ENCODE peak calls at places on chromosomes 5 and 9, in six cellular contexts. Y is CD8-positive, alpha-beta T cell; D is left ventricle myocardium inferior; V is PC-9; O is neuronal stem cell; J is fibroblast of mammary gland. E is an unnamed sample.

GRCh38 chr5:181205735-181206401 is 872 bp upstream of the TRIM7 start:
- DNase-seq in Y (no peak), D (no peak), V (no peak), O (no peak), J (no peak), E (no peak)

GRCh38 chr5:84393969-84394368 is 9.3 kb upstream of the EDIL3 start:
- DNase-seq in Y (no peak), D (no peak), V (peak), O (no peak), J (peak), E (no peak)

GRCh38 chr9:131625848-131626670 is 80.7 kb downstream of the PRRT1B start:
- DNase-seq in Y (no peak), D (no peak), V (no peak), O (no peak), J (no peak), E (no peak)

GRCh38 chr5:138033275-138033808 is 463 bp upstream of the FAM13B start:
- DNase-seq in Y (no peak), D (no peak), V (no peak), O (no peak), J (no peak), E (peak)

GRCh38 chr9:2234371-2234893 is 219.3 kb downstream of the SMARCA2 start:
- DNase-seq in Y (no peak), D (no peak), V (no peak), O (no peak), J (no peak), E (no peak)

GRCh38 chr5:81408496-81408895 is 14.6 kb upstream of the ACOT12 start:
- DNase-seq in Y (no peak), D (no peak), V (no peak), O (no peak), J (no peak), E (no peak)

GRCh38 chr5:124059200-124059599 is 547.2 kb downstream of the CSNK1G3 start:
- DNase-seq in Y (no peak), D (no peak), V (no peak), O (no peak), J (peak), E (no peak)

GRCh38 chr5:107469485-107469884 is 201.3 kb downstream of the EFNA5 start:
- DNase-seq in Y (no peak), D (no peak), V (peak), O (no peak), J (peak), E (peak)

GRCh38 chr9:135554718-135555117 is 6.8 kb upstream of the PAEP start:
- DNase-seq in Y (no peak), D (no peak), V (peak), O (no peak), J (no peak), E (no peak)

GRCh38 chr5:150142800-150143724 is 12.6 kb downstream of the PDGFRB start:
- DNase-seq in Y (no peak), D (peak), V (peak), O (no peak), J (peak), E (no peak)

GRCh38 chr5:109455598-109456096 is 45.9 kb upstream of the PJA2 start:
- DNase-seq in Y (no peak), D (no peak), V (peak), O (no peak), J (peak), E (no peak)

GRCh38 chr5:99054972-99055371 is 126.2 kb upstream of the CHD1 start:
- DNase-seq in Y (no peak), D (no peak), V (no peak), O (no peak), J (no peak), E (no peak)

GRCh38 chr5:174725991-174726601 is 1.7 kb downstream of the MSX2 start:
- DNase-seq in Y (no peak), D (no peak), V (no peak), O (no peak), J (no peak), E (no peak)

GRCh38 chr5:177103523-177104253 is 17.0 kb downstream of the FGFR4 start:
- DNase-seq in Y (no peak), D (no peak), V (no peak), O (no peak), J (peak), E (no peak)

GRCh38 chr9:125410522-125410894 is 148.9 kb downstream of the GAPVD1 start:
- DNase-seq in Y (no peak), D (no peak), V (no peak), O (no peak), J (no peak), E (no peak)

GRCh38 chr9:125409217-125409636 is 147.6 kb downstream of the GAPVD1 start:
- DNase-seq in Y (no peak), D (no peak), V (no peak), O (no peak), J (peak), E (no peak)

GRCh38 chr9:125411171-125411756 is 149.6 kb downstream of the GAPVD1 start:
- DNase-seq in Y (no peak), D (no peak), V (no peak), O (no peak), J (no peak), E (no peak)

GRCh38 chr9:125407974-125408900 is 146.6 kb downstream of the GAPVD1 start:
- DNase-seq in Y (peak), D (peak), V (no peak), O (peak), J (peak), E (peak)

GRCh38 chr9:125409637-125410521 is 148.3 kb downstream of the GAPVD1 start:
- DNase-seq in Y (no peak), D (no peak), V (peak), O (no peak), J (peak), E (peak)
- H3K4me3 ChIP-seq in Y (no peak), D (no peak), V (peak), O (no peak), J (no peak), E (no peak)

GRCh38 chr5:78624992-78625391 is 23.6 kb downstream of the LHFPL2 start:
- DNase-seq in Y (no peak), D (no peak), V (no peak), O (no peak), J (no peak), E (no peak)
- H3K4me3 ChIP-seq in Y (no peak), D (no peak), V (no peak), O (no peak), J (no peak), E (no peak)

GRCh38 chr9:96557921-96558320 is 61.7 kb downstream of the CDC14B start:
- DNase-seq in Y (no peak), D (no peak), V (no peak), O (no peak), J (no peak), E (no peak)

GRCh38 chr9:96554801-96555566 is 64.7 kb downstream of the CDC14B start:
- DNase-seq in Y (no peak), D (no peak), V (no peak), O (no peak), J (peak), E (no peak)

GRCh38 chr9:96556701-96557461 is 62.8 kb downstream of the CDC14B start:
- DNase-seq in Y (no peak), D (peak), V (no peak), O (no peak), J (peak), E (no peak)

GRCh38 chr9:96554326-96554725 is 65.3 kb downstream of the CDC14B start:
- DNase-seq in Y (no peak), D (no peak), V (no peak), O (no peak), J (peak), E (no peak)

DNA sequence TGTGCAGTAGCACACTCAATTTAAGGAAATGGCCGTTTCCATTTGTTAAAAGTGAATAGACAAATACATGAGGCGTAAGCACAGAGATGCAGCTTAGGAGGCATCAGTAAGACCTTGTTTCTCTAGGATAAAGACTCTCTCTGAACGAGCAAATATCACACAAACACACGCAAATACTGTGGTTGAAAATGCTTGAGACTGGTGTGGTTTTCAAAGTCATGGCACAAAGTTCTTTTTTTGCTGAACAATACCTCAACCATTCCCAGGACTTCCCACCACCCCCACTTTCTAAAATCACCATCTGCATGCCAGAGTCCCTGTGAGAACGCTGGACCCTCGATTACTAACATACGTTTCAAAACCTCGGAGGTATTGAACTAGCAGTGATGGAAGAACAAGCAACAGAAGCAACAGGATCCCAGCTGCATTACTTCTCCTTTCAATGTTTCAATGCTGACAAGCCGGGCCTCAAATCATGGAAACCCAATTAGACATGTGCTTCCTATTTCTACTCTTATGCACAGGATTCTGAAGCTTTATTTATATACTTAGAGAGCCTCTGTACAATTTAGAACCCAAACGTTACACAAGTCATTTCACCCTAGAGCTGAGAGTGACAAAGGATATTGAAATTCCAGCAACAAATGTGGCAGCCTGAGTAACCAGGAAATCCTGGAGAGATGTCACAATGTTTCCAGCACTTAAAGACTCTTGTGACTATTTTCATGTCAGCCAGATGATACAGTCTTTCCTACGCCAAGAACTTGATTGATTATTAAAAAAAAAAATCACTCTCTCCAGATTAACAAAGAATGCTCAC is 63.9 kb downstream of the CDC14B start:
- DNase-seq in Y (no peak), D (no peak), V (no peak), O (no peak), J (peak), E (no peak)
- H3K4me3 ChIP-seq in Y (no peak), D (no peak), V (no peak), O (no peak), J (no peak), E (no peak)

DNA sequence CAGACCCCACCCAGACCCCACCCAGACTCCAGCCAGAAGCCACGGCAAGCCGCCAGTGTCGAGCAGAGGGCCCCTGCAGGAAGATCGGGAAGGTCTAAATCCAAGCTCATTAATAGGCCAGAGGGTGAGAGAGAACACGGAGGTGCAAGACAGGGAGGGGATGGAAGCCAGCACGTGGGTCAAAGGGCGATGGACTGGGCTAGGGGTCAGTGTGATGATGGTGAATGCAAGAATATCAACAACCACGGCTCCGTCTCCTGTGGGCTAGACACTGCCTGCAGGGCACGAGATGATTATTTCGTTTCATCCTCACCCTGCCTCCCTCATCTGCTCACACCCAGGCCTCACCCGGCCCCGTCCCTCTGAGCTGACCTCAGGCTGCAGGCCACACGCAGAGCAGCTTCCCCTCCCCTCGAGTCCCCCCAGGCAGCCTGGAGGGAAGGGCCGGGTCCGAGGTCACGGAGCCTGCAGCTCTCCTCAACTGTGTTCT is 122.0 kb downstream of the COL23A1 start:
- DNase-seq in Y (no peak), D (no peak), V (no peak), O (no peak), J (no peak), E (no peak)
- H3K4me3 ChIP-seq in Y (no peak), D (peak), V (no peak), O (no peak), J (no peak), E (no peak)

DNA sequence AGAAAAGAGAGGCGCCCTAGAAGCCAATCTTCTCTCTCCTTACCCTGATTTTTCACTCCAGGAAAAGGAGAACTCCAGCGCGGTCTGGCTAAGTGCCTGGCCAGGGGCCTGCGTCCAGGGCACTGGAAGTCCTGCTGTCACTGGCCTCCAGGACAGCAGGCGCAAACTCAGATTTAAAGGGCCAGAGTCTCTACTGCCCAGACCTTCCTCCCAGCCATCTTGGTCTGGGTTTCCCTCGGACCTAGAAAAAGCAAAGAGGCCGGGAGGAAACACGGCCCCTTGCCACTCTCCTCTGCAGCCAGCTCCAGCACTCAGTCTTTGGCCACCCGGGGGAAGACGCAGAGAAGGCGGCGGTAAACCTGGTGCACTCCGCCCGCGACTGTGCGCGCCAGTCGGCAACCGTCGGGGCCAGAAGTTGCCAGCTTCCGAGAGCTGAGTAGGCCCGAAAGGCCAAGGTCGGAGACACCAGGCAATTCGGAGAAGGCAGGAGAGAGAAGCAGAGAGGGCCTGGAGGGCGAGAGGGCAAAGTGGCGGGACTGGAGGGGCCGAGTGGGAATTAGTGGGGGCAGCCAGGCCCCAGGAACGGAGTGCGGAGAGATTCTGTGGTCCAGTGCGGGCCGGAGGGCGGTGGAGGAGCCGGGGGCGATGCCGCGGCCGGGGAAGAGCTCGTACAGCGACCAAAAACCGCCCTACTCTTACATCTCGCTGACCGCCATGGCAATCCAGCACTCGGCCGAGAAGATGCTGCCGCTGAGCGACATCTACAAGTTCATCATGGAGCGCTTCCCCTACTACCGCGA is at the start of gene FOXB2:
- DNase-seq in Y (no peak), D (no peak), V (no peak), O (peak), J (no peak), E (no peak)
- H3K4me3 ChIP-seq in Y (no peak), D (peak), V (no peak), O (peak), J (no peak), E (no peak)

GRCh38 chr9:89194381-89195114 is 15.9 kb upstream of the SHC3 start:
- DNase-seq in Y (no peak), D (no peak), V (no peak), O (no peak), J (no peak), E (no peak)
- H3K4me3 ChIP-seq in Y (no peak), D (no peak), V (no peak), O (no peak), J (no peak), E (no peak)

GRCh38 chr9:101247297-101247696 is 137.5 kb downstream of the BAAT start:
- DNase-seq in Y (no peak), D (no peak), V (no peak), O (no peak), J (no peak), E (peak)
- H3K4me3 ChIP-seq in Y (no peak), D (no peak), V (no peak), O (no peak), J (no peak), E (no peak)

DNA sequence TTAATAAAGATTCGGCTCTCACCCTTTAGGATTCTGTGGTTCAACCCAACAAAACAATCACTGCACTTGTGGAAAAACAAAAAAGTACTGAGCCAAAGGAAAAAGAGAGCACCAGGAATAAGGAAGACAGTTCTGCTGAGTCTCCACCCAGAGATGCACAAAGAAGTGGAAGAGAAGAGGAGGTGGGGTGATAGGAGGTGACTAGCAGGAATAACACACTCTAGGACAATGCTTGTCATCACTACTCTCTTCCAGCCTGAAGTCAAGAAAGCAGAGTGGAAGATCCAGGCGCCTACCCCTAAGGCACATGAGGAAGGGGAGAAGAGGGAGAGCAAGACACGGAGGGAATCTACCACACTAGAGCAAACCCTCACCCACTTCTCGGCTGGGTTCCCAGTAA is 1.8 kb downstream of the SLIT3 start:
- DNase-seq in Y (no peak), D (no peak), V (no peak), O (no peak), J (no peak), E (no peak)
- H3K4me3 ChIP-seq in Y (no peak), D (peak), V (no peak), O (no peak), J (peak), E (no peak)

GRCh38 chr5:158119852-158120708 is 261.1 kb upstream of the CLINT1 start:
- DNase-seq in Y (no peak), D (no peak), V (peak), O (no peak), J (peak), E (peak)
- H3K4me3 ChIP-seq in Y (no peak), D (no peak), V (no peak), O (no peak), J (no peak), E (no peak)

GRCh38 chr5:96816991-96817390 is 9.2 kb upstream of the ERAP1 start:
- DNase-seq in Y (no peak), D (no peak), V (no peak), O (no peak), J (no peak), E (peak)
- H3K4me3 ChIP-seq in Y (peak), D (no peak), V (no peak), O (no peak), J (no peak), E (peak)

E was measured in Jurkat, Clone E6-1.